ENCODE peak calls at places on chromosomes 7 and 10, in five cellular contexts. J is HCT116, O is A549, G is K562, H is endothelial cell of umbilical vein. Y is an unnamed sample.

GRCh38 chr7:35975851-35976454 is 175.1 kb downstream of the SEPTIN7 start:
- DNase-seq in J (peak), G (peak), H (peak), O (no peak), Y (peak)

GRCh38 chr10:132417957-132418441 is 21.0 kb downstream of the PWWP2B start:
- DNase-seq in G (peak), O (no peak), H (peak), J (no peak), Y (no peak)

GRCh38 chr10:110919971-110920881 is 822 bp downstream of the SHOC2 start:
- DNase-seq in O (no peak), H (peak), G (no peak), J (no peak), Y (peak)

GRCh38 chr10:28382520-28383269 is 79.8 kb upstream of the MPP7 start:
- DNase-seq in J (no peak), O (no peak), H (no peak), G (no peak), Y (no peak)

GRCh38 chr10:102557569-102557968 is 53.8 kb downstream of the SUFU start:
- DNase-seq in J (no peak), G (no peak), H (no peak), O (no peak), Y (no peak)

GRCh38 chr10:124049484-124049883 is 43.9 kb downstream of the CHST15 start:
- DNase-seq in J (peak), H (no peak), O (peak), G (no peak), Y (no peak)

GRCh38 chr10:50362547-50363125 is 111.3 kb upstream of the ASAH2 start:
- DNase-seq in O (no peak), G (no peak), H (no peak), J (no peak), Y (peak)

GRCh38 chr10:49666054-49666453 is 13.4 kb upstream of the C10orf53 start:
- DNase-seq in O (no peak), G (no peak), J (no peak), H (no peak), Y (no peak)

GRCh38 chr10:87038786-87039185 is 18.7 kb downstream of the FAM25A start:
- DNase-seq in J (no peak), H (no peak), O (no peak), G (no peak), Y (peak)

GRCh38 chr7:3559178-3559765 is 258.2 kb downstream of the SDK1 start:
- DNase-seq in H (peak), O (peak), G (no peak), J (no peak), Y (no peak)

GRCh38 chr10:103543617-103544525 is 50.4 kb downstream of the NEURL1 start:
- DNase-seq in H (no peak), O (no peak), G (no peak), J (no peak), Y (no peak)

GRCh38 chr10:53253221-53253620 is 480.6 kb upstream of the MBL2 start:
- DNase-seq in H (no peak), O (no peak), J (no peak), G (no peak), Y (no peak)

GRCh38 chr7:71521506-71521905 is 389.6 kb downstream of the GALNT17 start:
- DNase-seq in H (no peak), O (no peak), G (no peak), J (no peak), Y (no peak)

GRCh38 chr7:75584385-75584784 is 92.3 kb downstream of the SPDYE5 start:
- DNase-seq in G (no peak), O (no peak), H (peak), J (no peak), Y (no peak)

GRCh38 chr7:44581426-44581906 is 565 bp downstream of the TMED4 start:
- DNase-seq in O (no peak), G (no peak), H (no peak), J (no peak), Y (peak)

GRCh38 chr10:9149134-9149533 is 1094.6 kb downstream of the GATA3 start:
- DNase-seq in O (no peak), H (no peak), J (no peak), G (no peak), Y (no peak)

GRCh38 chr7:2420216-2420933 is 17.0 kb downstream of the CHST12 start:
- DNase-seq in G (no peak), O (no peak), J (no peak), H (no peak), Y (no peak)

GRCh38 chr10:133335238-133336122 is 1.2 kb downstream of the CALY start:
- DNase-seq in J (no peak), G (peak), H (no peak), O (peak), Y (no peak)

GRCh38 chr7:102943425-102944169 is 30.8 kb downstream of the LRRC17 start:
- DNase-seq in G (no peak), H (no peak), J (no peak), O (no peak), Y (no peak)

GRCh38 chr7:94441138-94441537 is 46.4 kb downstream of the COL1A2 start:
- DNase-seq in O (no peak), H (no peak), J (no peak), G (no peak), Y (no peak)

GRCh38 chr7:33262476-33262875 is 133.1 kb downstream of the BBS9 start:
- DNase-seq in O (no peak), H (no peak), G (no peak), J (no peak), Y (peak)
- TF ChIP-seq MAX in O (no peak), H (no peak), G (no peak), J (no peak), Y (no peak)

DNA sequence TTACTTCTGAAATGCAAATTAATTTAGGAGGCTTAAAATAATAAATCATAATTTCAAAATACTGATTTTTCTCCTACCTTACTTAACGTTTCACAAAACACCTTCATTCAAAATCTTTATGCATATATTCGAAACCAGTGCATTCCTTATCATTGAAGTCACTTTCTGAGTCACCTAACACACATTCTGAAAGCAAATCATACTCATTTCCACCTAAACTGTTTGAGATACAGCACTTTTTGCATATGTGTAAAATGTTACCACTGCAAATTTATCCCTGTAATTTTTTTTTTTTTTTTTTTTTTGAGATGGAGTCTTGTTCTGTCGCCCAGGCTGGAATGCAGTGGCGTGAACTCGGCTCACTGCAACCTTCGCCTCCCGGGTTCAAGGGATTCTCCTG is 15.7 kb downstream of the PPP3CB start:
- DNase-seq in H (peak), G (no peak), O (no peak), J (no peak), Y (no peak)
- TF ChIP-seq MAX in H (no peak), G (no peak), O (no peak), J (no peak), Y (no peak)

DNA sequence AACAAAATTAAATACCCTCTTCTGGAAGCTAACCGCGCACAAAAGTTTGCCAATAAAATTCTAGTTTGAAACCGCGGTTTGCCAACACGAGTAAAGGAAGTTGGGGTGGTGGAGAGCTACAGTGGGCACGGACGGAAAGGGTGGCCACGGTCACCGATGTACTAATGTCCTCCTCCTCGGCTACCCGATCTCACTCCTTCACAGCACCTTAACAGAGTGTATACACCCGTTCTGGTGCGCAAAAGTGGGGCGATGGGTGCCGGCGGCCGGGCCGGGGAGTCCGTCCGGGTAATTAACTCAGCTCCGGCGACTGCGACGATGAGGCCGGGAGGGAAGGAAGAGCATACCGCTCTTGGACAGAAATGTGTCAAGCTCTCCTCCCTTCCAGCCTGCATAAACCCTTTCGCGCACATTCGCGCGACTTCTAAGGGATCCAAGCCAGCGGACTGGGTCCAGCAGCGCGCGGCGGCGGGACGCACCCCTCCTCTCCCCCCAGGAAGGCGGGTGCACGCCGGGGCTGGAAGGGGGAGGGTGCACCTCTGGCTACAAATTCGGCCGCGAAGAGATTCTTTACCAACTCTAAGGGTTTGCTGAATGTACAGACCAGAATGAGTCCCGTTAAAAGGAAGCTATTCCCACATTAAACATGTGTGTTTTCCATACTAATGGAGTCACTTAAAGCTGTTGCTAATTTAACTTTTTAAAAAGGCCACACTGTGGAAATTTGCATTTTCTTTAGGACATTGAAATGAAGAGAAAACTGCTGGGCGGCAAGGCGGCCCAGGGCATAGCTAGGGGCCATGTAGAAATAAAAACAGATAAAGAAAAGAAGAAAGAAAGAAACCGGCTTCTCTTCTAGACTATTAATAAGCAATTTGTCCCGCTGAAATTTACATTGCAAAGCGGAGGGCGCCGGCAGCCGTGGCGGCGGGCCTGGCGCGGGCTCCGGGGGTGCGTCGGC is 6.6 kb upstream of the EBF3 start:
- DNase-seq in O (no peak), J (no peak), G (no peak), H (no peak), Y (peak)
- TF ChIP-seq MAX in O (no peak), J (no peak), G (no peak), H (no peak), Y (peak)

DNA sequence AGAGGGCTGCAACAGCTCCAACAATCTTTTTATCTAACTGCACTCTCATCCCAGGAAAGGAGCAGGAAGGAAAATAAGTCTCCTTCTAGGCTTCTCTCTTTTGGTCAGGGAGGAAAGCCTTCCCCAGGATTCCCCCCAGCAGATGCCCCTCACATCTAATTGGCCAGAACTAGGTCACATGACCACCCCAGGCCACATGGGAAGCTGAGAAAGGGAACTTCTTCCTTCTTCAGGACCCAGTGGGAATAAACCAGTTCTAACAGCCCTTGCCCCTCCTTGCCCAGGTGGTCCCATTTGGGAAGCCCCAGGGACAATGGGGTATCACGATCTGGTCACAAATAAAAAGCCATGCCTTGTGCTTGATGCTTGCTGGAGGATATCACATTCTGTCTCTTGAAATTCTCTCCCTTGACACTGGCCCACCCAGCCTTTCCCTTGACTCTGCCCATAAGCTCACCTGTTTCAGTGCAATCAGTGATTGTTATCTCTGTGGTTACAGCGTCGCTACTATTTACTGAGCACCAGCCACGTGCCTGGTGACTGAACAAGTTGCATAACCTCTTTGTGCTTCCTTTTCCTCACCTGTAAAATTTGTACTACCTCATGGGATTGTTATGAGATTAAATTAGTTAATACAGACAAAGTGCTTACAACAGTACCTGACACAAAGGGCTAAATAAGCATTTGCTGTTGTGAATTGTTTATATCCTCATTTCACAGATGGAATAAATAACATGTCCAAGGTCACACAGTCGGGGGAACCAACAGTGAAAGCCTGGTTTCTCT is 9.0 kb upstream of the TACR2 start:
- DNase-seq in O (no peak), G (no peak), J (no peak), H (no peak), Y (no peak)
- TF ChIP-seq MAX in O (no peak), G (peak), J (peak), H (no peak), Y (peak)

Y was measured in NB4.